ENCODE peak calls at places on chromosomes 16 and 17, in five cellular contexts. Q is hypothalamus; B is stimulated activated CD8-positive, alpha-beta memory T cell treated with anti-CD3 and anti-CD28 coated beads, Interleukin-4, amount 100 ng/mL, for 24 hours; V is progenitor cell of endocrine pancreas; H is RWPE1. R is an unnamed sample.
A peak's percentile ranks its signal among the peaks of the same experiment; 100 is the strongest.

GRCh38 chr16:77833906-77834599 is 45.7 kb downstream of the VAT1L start:
- DNase-seq in V (no peak), Q (no peak), H (peak; percentile 55), B (no peak), R (peak; percentile 20)

GRCh38 chr16:57004387-57005250 is 15.3 kb downstream of the NLRC5 start:
- DNase-seq in V (no peak), H (no peak), B (no peak), Q (no peak), R (no peak)

GRCh38 chr17:2179615-2180295 is 123.8 kb downstream of the SMG6 start:
- DNase-seq in B (no peak), H (no peak), V (no peak), Q (peak; percentile 29), R (no peak)

GRCh38 chr17:51006601-51007000 is 114.1 kb downstream of the SPAG9 start:
- DNase-seq in Q (no peak), V (no peak), H (no peak), B (no peak), R (no peak)

GRCh38 chr17:74485841-74486240 is 19.4 kb downstream of the CD300A start:
- DNase-seq in Q (no peak), V (no peak), B (no peak), H (no peak), R (no peak)

GRCh38 chr17:7846765-7847661 is 7.9 kb upstream of the TMEM88 start:
- DNase-seq in Q (no peak), V (no peak), B (no peak), H (no peak), R (no peak)

GRCh38 chr16:23534868-23535860 is 22.0 kb downstream of the EARS2 start:
- DNase-seq in V (no peak), H (no peak), Q (no peak), B (no peak), R (no peak)

GRCh38 chr16:23986455-23986854 is 150.7 kb downstream of the PRKCB start:
- DNase-seq in Q (no peak), B (no peak), V (no peak), H (no peak), R (no peak)

GRCh38 chr17:81926451-81927144 is 937 bp downstream of the MAFG start:
- DNase-seq in B (peak; percentile 47), V (peak; percentile 55), Q (peak; percentile 22), H (peak; percentile 71), R (no peak)

R was measured in epithelial cell of prostate.